ENCODE peak calls at places on chromosomes 6 and 20, in nine cellular contexts. D, T, B, A, V, F, R, Z and W are unnamed samples. For H3K36me3, the result is how much of the 10 kb centered on the place peaks cover.

GRCh38 chr6:17315262-17315661 is 34.1 kb downstream of the RBM24 start:
- DNase-seq in B (no peak), F (no peak), Z (no peak), R (no peak), D (no peak), T (no peak), V (no peak), A (no peak), W (no peak)

GRCh38 chr20:35669681-35670080 is 5.0 kb upstream of the CPNE1 start:
- DNase-seq in A (no peak), V (no peak), F (no peak), Z (no peak), D (no peak), T (no peak), R (no peak), B (no peak), W (no peak)

GRCh38 chr6:87830834-87831374 is 128.9 kb upstream of the AKIRIN2 start:
- DNase-seq in Z (no peak), T (no peak), F (no peak), V (no peak), D (no peak), A (no peak), R (no peak), B (no peak), W (no peak)

GRCh38 chr6:87654117-87654516 is 47.9 kb downstream of the AKIRIN2 start:
- DNase-seq in D (no peak), T (peak), A (no peak), B (no peak), R (no peak), V (no peak), F (no peak), Z (no peak), W (peak)

GRCh38 chr6:136775548-136775947 is 16.7 kb downstream of the MAP3K5 start:
- DNase-seq in F (no peak), V (no peak), T (no peak), Z (peak), A (no peak), B (no peak), D (no peak), R (no peak), W (no peak)

GRCh38 chr6:46325561-46326525 is 155.1 kb upstream of the ENPP5 start:
- DNase-seq in B (no peak), V (peak), A (peak), T (peak), R (no peak), Z (peak), D (no peak), F (no peak), W (no peak)

GRCh38 chr6:122735618-122736017 is 43.9 kb upstream of the FABP7 start:
- DNase-seq in A (no peak), V (no peak), T (no peak), R (no peak), F (no peak), Z (no peak), D (no peak), B (no peak), W (no peak)

GRCh38 chr20:50133041-50133440 is 20.1 kb upstream of the UBE2V1 start:
- DNase-seq in A (no peak), V (no peak), R (no peak), T (no peak), F (no peak), B (no peak), D (no peak), Z (no peak), W (no peak)

GRCh38 chr20:53901697-53902096 is 168.7 kb downstream of the BCAS1 start:
- DNase-seq in Z (no peak), T (no peak), D (no peak), A (no peak), R (no peak), F (no peak), B (no peak), V (no peak), W (no peak)

GRCh38 chr6:114762145-114762544 is 419.3 kb upstream of the HS3ST5 start:
- DNase-seq in R (no peak), Z (no peak), D (no peak), F (no peak), T (no peak), A (no peak), B (no peak), V (no peak), W (no peak)

GRCh38 chr20:3340443-3340842 is 67.0 kb downstream of the DNAAF9 start:
- DNase-seq in F (no peak), Z (no peak), B (peak), V (no peak), D (peak), R (peak), T (no peak), A (no peak), W (no peak)

GRCh38 chr20:2575682-2576081 is 39.3 kb downstream of the TMC2 start:
- DNase-seq in A (no peak), B (no peak), F (no peak), T (no peak), Z (no peak), D (no peak), R (no peak), V (no peak), W (no peak)

GRCh38 chr6:158488065-158488464 is 71.8 kb upstream of the TMEM181 start:
- DNase-seq in T (no peak), D (no peak), V (peak), B (no peak), F (no peak), A (peak), R (no peak), Z (peak), W (no peak)

GRCh38 chr20:1867495-1868260 is 27.5 kb upstream of the SIRPA start:
- DNase-seq in A (no peak), Z (no peak), F (no peak), D (no peak), T (no peak), R (no peak), V (no peak), B (no peak), W (no peak)

DNA sequence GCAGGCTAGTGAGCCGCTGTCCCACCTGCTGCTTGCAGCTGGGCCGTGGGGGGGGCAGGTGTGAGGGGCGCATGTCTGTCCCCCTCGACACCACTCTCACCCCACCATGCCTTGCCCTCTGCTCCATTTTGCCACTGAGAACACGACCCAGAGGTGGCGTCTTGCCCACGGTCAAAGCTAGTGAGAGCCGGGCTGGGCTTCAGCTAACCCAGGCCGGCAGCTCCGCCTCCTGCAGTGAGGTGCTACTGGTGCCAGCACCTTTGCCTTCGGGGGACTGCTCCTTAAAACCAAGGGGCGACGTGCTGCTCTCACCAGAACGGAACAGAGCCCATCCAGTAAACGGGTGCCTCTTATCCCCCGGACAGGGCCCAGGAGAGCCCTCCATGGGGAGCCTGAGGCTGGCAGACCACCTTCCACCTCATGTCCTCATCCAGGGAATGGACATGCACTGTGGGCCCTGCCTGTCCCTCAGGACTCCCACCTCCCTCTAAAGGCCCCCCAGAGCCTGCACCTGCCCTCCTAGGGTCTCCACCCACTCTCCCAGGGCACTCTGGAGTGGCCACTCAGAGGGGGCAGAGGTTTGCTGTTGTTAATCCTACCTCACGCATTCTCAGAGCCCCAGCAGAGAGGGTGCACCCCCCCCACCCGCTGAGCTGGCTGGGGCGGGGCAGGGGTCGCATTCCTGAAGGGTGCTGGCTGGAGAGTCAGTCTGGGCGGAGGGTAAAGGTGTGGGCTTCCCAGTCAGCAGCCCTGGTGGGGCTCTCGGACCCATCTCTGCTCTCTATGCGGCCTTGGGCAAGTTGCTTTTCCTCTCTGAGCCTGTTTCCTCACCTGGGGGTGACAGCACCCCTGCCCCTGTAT is 2.9 kb downstream of the RBBP8NL start:
- DNase-seq in Z (no peak), T (no peak), A (no peak), D (no peak), R (no peak), B (no peak), F (no peak), V (no peak), W (no peak)
- H3K4me3 ChIP-seq in Z (no peak), T (no peak), A (no peak), D (no peak), R (no peak), B (no peak), F (no peak), V (no peak), W (no peak)

GRCh38 chr6:111715321-111715720 is 109.6 kb upstream of the TRAF3IP2 start:
- DNase-seq in A (no peak), D (no peak), V (no peak), B (no peak), F (no peak), T (no peak), R (peak), Z (no peak), W (no peak)
- H3K36me3 ChIP-seq in A (under half), D (half or more), V (under half), B (under half), F (under half), T (under half), R (under half), Z (under half), W (under half)

DNA sequence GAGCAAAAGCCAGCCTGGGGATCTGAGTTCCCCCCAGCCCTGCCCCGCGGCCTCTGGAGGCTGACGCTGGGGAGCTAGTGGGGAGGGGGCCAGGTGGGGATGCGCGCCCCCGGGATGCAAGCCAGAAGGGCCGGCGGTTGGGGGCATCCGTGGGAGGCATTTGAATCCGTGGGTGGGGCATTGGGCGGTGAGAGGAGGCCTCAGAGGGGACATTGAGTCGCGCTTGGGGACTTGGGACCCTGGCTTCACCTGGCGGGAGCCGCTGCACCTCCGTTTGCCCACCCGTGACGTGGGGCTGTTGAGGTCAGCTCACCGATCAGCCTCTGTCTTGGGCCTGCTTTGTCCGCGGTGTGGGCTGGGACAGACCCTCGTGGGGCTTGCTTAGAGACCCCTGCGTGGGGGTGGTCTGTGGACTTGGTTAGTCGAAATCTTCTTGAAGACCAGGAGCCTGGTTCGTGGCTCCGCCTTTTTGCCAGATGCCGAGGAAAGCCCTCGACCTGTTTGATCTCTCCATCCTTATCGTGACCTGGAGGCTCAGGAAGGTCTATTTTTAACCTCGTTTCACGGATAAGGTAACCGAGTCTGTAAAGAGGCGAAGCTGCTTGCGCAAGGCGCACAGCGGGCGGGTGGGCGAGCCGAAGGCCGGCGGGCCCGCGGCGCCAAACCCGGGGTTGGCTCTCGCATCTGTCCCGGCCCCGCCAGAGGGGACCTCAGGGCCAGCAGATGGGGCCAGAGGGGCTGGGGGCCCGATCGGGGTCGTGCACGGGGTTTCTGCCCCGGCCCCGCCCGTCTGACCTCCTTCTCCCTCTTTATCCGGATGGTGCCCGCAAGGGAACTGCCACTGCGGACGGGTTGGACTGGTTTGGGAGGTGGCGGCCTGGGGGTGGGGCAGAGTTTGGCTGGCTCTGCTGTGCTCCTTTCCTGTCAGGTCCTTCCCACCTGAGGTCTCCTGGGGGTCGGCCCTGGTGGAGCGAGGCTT is 8.3 kb downstream of the FAM110A start:
- DNase-seq in B (peak), D (no peak), R (no peak), A (no peak), V (peak), T (peak), F (no peak), Z (no peak), W (no peak)
- H3K4me3 ChIP-seq in B (peak), D (peak), R (peak), A (peak), V (peak), T (peak), F (peak), Z (peak), W (no peak)

DNA sequence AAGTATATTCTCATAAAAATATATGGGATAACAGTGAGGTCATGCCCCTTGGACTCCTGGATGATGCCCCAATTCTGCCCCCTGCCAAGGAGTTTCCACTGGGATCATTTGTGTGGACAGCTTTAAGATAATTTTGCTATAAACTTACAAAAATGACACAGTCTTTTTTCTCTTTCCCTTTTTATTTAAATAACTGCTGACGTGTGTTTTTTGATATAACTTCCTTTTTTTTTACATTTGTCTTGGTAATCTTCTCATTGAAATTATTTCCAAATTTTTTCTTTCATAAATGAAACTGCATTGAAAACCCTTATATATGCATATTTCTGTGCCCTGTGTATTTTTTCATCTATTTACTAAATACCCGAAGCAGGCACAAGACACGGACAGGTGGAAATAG is 31.3 kb downstream of the CST9L start:
- DNase-seq in V (no peak), D (no peak), B (no peak), R (no peak), A (no peak), T (no peak), F (no peak), Z (no peak), W (no peak)
- H3K36me3 ChIP-seq in V (under half), D (under half), B (under half), R (under half), A (under half), T (under half), F (under half), Z (under half), W (under half)